ENCODE peak calls at places on chromosomes 3 and 15, in eight cellular contexts. U is A549, A is ascending aorta, T is lower lobe of right lung, X is cardiac muscle cell, F is GM23338, W is testis, Y is heart left ventricle. R is an unnamed sample.

GRCh38 chr3:133942761-133943535 is 47.3 kb upstream of the RAB6B start:
- DNase-seq in U (no peak), A (peak), T (no peak), X (no peak), F (no peak), W (no peak), Y (peak), R (no peak)

GRCh38 chr15:61780278-61780677 is 280.0 kb downstream of the VPS13C start:
- DNase-seq in U (no peak), A (no peak), T (no peak), X (no peak), F (no peak), W (no peak), Y (no peak), R (no peak)

GRCh38 chr3:113746955-113747718 is at the start of gene ATP6V1A:
- DNase-seq in U (peak), A (peak), T (peak), X (no peak), F (peak), W (peak), Y (peak), R (peak)

GRCh38 chr15:31365655-31366127 is 39.1 kb downstream of the KLF13 start:
- DNase-seq in U (no peak), A (peak), T (peak), X (peak), F (peak), W (peak), Y (peak), R (peak)

GRCh38 chr3:195388380-195388779 is 54.4 kb downstream of the ACAP2 start:
- DNase-seq in U (no peak), A (no peak), T (no peak), X (no peak), F (no peak), W (no peak), Y (no peak), R (no peak)

GRCh38 chr3:187587012-187587544 is 83.1 kb downstream of the SST start:
- DNase-seq in U (no peak), A (no peak), T (no peak), X (no peak), F (no peak), W (no peak), Y (no peak), R (no peak)

GRCh38 chr15:78405336-78405924 is 32.6 kb upstream of the IREB2 start:
- DNase-seq in U (no peak), A (no peak), T (no peak), X (no peak), F (peak), W (no peak), Y (no peak), R (no peak)

GRCh38 chr15:40762919-40763800 is 708 bp upstream of the GCHFR start:
- DNase-seq in U (peak), A (peak), T (peak), X (peak), F (peak), W (peak), Y (peak), R (peak)

GRCh38 chr3:131393868-131394267 is 12.3 kb downstream of the NUDT16 start:
- DNase-seq in U (no peak), A (no peak), T (no peak), X (no peak), F (no peak), W (no peak), Y (no peak), R (no peak)

GRCh38 chr3:6220361-6220957 is 640.5 kb upstream of the GRM7 start:
- DNase-seq in U (no peak), A (no peak), T (no peak), X (no peak), F (no peak), W (no peak), Y (no peak), R (no peak)

GRCh38 chr3:46375214-46375613 is 4.5 kb downstream of the CCR5 start:
- DNase-seq in U (no peak), A (no peak), T (no peak), X (no peak), F (no peak), W (no peak), Y (no peak), R (no peak)

GRCh38 chr3:33650495-33650894 is 67.6 kb downstream of the CLASP2 start:
- DNase-seq in U (no peak), A (no peak), T (no peak), X (no peak), F (no peak), W (no peak), Y (no peak), R (no peak)

GRCh38 chr3:194080473-194080872 is 55.5 kb upstream of the HES1 start:
- DNase-seq in U (no peak), A (no peak), T (no peak), X (no peak), F (no peak), W (no peak), Y (no peak), R (no peak)

GRCh38 chr3:99823723-99824711 is 6.4 kb downstream of the CMSS1 start:
- DNase-seq in U (no peak), A (no peak), T (no peak), X (no peak), F (no peak), W (no peak), Y (no peak), R (no peak)

GRCh38 chr3:119195911-119196310 is 22.5 kb downstream of the UPK1B start:
- DNase-seq in U (peak), A (no peak), T (no peak), X (peak), F (peak), W (no peak), Y (no peak), R (no peak)

GRCh38 chr3:72492240-72492639 is 356.0 kb downstream of the SHQ1 start:
- DNase-seq in U (no peak), A (peak), T (no peak), X (peak), F (no peak), W (peak), Y (peak), R (no peak)

GRCh38 chr3:138950006-138950644 is 3.1 kb downstream of the FOXL2NB start:
- DNase-seq in U (no peak), A (no peak), T (no peak), X (peak), F (peak), W (peak), Y (no peak), R (no peak)

GRCh38 chr3:89373459-89373858 is 266.0 kb downstream of the EPHA3 start:
- DNase-seq in U (no peak), A (no peak), T (no peak), X (no peak), F (no peak), W (no peak), Y (no peak), R (no peak)

GRCh38 chr3:16595778-16596177 is 9.4 kb downstream of the DAZL start:
- DNase-seq in U (no peak), A (no peak), T (no peak), X (no peak), F (no peak), W (no peak), Y (no peak), R (no peak)
- TF ChIP-seq CTCF in U (no peak), A (no peak), T (no peak), X (no peak), F (no peak), W (no peak), Y (no peak), R (no peak)

DNA sequence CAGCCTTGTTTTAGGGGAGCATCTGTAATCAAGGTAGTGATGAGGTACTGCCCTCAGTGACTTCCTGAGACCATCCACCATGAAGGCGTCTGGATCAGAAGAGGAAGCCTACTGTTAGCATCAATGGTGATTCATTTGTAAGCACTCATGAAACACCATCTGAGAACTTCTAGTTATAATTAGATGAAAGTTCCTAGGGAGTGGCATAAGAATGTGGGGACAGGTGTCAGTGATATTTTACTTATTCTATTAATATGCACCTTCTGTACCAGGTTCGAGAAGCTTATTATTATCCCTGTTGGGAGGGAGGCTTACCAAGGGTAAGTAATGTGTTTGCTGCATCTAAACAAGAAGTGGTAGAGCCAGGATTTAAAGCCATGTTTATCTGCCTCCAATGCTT is 295.8 kb upstream of the TBL1XR1 start:
- DNase-seq in U (no peak), A (no peak), T (no peak), X (no peak), F (no peak), W (no peak), Y (no peak), R (no peak)
- H3K4me3 ChIP-seq in U (no peak), A (no peak), T (no peak), X (no peak), F (no peak), W (no peak), Y (no peak), R (no peak)

GRCh38 chr15:75182187-75183131 is 19.2 kb upstream of the C15orf39 start:
- DNase-seq in U (no peak), A (no peak), T (no peak), X (no peak), F (peak), W (no peak), Y (no peak), R (no peak)
- TF ChIP-seq CTCF in U (no peak), A (no peak), T (no peak), X (no peak), F (peak), W (no peak), Y (no peak), R (no peak)

DNA sequence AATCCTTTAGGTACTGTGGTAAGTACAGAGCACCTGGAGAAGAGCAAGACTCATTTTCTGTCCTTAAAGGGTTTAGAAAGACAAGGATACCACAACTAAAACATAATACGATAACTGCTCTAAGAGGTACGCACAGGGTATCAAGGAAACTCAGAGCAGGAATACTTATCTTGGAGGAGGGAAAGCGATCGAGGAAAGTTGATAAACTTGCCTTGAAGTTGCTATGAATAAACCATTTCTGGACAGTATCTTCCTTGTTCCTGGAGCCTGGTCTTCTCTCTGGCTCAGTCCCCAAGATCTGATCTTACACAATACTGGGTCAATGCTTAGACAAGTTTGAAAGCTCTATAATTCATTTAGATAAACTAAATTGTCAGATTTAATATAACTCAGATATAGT is 17.6 kb upstream of the GATM start:
- DNase-seq in U (no peak), A (no peak), T (no peak), X (no peak), F (no peak), W (no peak), Y (no peak), R (no peak)
- H3K4me3 ChIP-seq in U (no peak), A (no peak), T (no peak), X (no peak), F (no peak), W (no peak), Y (no peak), R (no peak)

DNA sequence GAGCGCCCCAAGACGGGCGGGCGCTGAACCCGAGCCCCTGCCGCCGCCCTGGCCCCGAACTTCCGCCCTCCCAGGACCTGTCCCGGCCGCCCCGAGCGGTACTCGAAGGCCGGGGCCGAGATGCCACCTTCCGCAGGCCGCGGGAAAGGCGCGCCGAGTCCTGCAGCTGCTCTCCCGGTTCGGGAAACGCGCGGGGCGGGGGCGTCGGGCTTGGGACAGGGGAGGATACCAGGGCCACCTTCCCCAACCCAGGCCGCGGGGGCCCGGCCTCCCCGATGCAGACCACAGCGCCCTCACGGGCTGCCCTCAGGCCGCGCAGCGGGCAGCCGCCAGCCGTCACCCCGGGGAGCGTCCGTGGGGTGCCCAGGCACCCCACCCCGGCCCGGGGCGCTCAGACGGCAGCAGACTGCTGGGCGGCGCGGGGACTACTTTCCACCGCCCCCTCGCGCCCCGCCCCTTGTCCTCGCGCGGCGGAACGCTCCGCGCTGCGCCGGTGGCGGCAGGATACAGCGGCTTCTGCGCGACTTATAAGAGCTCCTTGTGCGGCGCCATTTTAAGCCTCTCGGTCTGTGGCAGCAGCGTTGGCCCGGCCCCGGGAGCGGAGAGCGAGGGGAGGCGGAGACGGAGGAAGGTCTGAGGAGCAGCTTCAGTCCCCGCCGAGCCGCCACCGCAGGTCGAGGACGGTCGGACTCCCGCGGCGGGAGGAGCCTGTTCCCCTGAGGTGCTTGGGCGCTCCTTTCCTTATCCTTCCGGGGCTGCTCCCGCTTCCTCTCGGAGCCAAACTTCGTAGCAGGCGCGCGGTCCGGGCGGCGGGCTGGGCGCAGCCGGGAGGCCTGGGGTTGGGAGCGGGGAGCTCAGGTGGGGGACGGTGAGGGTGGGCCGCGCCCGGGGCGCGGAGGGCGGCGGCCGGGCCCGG is at the start of gene CTNNB1:
- DNase-seq in U (peak), A (peak), T (peak), X (peak), F (peak), W (peak), Y (peak), R (peak)
- TF ChIP-seq CTCF in U (no peak), A (no peak), T (peak), X (no peak), F (peak), W (no peak), Y (no peak), R (no peak)

GRCh38 chr3:110969229-110970211 is 102.1 kb upstream of the NECTIN3 start:
- DNase-seq in U (no peak), A (no peak), T (no peak), X (no peak), F (no peak), W (no peak), Y (no peak), R (no peak)

GRCh38 chr3:110965976-110966375 is 105.6 kb upstream of the NECTIN3 start:
- DNase-seq in U (no peak), A (no peak), T (no peak), X (no peak), F (no peak), W (no peak), Y (no peak), R (no peak)

GRCh38 chr3:110968076-110968475 is 103.5 kb upstream of the NECTIN3 start:
- DNase-seq in U (no peak), A (no peak), T (no peak), X (no peak), F (no peak), W (no peak), Y (no peak), R (no peak)

GRCh38 chr3:110971010-110971585 is 100.5 kb upstream of the NECTIN3 start:
- DNase-seq in U (peak), A (no peak), T (no peak), X (no peak), F (no peak), W (no peak), Y (no peak), R (no peak)

GRCh38 chr3:110966966-110967663 is 104.5 kb upstream of the NECTIN3 start:
- DNase-seq in U (no peak), A (no peak), T (no peak), X (no peak), F (no peak), W (no peak), Y (no peak), R (no peak)
- H3K4me3 ChIP-seq in U (no peak), A (no peak), T (no peak), X (no peak), F (no peak), W (no peak), Y (no peak), R (no peak)

DNA sequence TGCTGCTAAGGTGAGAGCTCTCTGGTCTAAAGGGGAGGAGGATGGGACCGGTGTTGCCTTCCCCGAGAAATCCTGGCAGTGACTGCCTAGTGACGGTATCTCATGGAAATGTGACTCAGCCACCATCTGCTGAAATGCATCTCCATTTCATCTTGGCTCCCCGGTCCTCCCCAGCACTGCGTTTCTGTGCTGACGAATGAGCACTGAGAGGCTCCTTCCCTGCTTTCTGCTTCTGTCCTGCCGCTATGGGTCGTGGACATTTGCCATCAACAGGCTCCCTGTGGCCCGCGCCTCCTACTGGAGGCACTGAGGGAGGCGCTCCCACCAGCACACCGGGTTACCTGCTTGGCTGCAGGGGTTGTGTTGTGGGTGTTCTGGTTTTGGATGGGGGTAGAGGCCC is 13.5 kb upstream of the SEC13 start:
- DNase-seq in U (peak), A (no peak), T (no peak), X (peak), F (peak), W (no peak), Y (no peak), R (no peak)
- TF ChIP-seq CTCF in U (peak), A (no peak), T (no peak), X (peak), F (peak), W (no peak), Y (no peak), R (no peak)

R was measured in GM12865.